ENCODE peak calls at places on chromosomes 1 and 21, in six cellular contexts. A, H, D, U, P and J are unnamed samples.

GRCh38 chr21:42590431-42591131 is 62.8 kb upstream of the PDE9A start:
- DNase-seq in A (no peak), H (no peak), D (no peak), U (no peak), P (no peak), J (peak)

GRCh38 chr1:193183019-193183643 is 3.3 kb downstream of the B3GALT2 start:
- DNase-seq in A (no peak), H (no peak), D (no peak), U (peak), P (no peak), J (peak)

GRCh38 chr1:192892934-192893333 is 84.1 kb downstream of the RGS2 start:
- DNase-seq in A (no peak), H (no peak), D (no peak), U (no peak), P (no peak), J (no peak)

GRCh38 chr1:1082239-1083180 is 8.4 kb upstream of the RNF223 start:
- DNase-seq in A (no peak), H (no peak), D (no peak), U (no peak), P (no peak), J (no peak)

GRCh38 chr1:168480997-168481396 is 62.8 kb downstream of the XCL2 start:
- DNase-seq in A (no peak), H (no peak), D (no peak), U (no peak), P (no peak), J (no peak)

GRCh38 chr1:67540733-67541125 is 110.5 kb upstream of the SERBP1 start:
- DNase-seq in A (no peak), H (no peak), D (no peak), U (no peak), P (no peak), J (no peak)

GRCh38 chr1:100624886-100625430 is 87.0 kb downstream of the GPR88 start:
- DNase-seq in A (no peak), H (no peak), D (no peak), U (no peak), P (no peak), J (no peak)

GRCh38 chr1:44628962-44629756 is 45.1 kb downstream of the TMEM53 start:
- DNase-seq in A (no peak), H (no peak), D (no peak), U (no peak), P (no peak), J (no peak)

GRCh38 chr1:230080834-230081233 is 13.8 kb downstream of the GALNT2 start:
- DNase-seq in A (no peak), H (no peak), D (no peak), U (no peak), P (no peak), J (no peak)

GRCh38 chr1:24415334-24415909 is at the start of gene NIPAL3:
- DNase-seq in A (peak), H (peak), D (peak), U (peak), P (peak), J (peak)

GRCh38 chr1:24414884-24415333 is 693 bp upstream of the NIPAL3 start:
- DNase-seq in A (no peak), H (no peak), D (no peak), U (no peak), P (no peak), J (no peak)

GRCh38 chr1:24417681-24418080 is 2.1 kb downstream of the NIPAL3 start:
- DNase-seq in A (no peak), H (no peak), D (no peak), U (no peak), P (no peak), J (no peak)

GRCh38 chr1:24416666-24417391 is 1.2 kb downstream of the NIPAL3 start:
- DNase-seq in A (peak), H (no peak), D (no peak), U (peak), P (no peak), J (peak)

DNA sequence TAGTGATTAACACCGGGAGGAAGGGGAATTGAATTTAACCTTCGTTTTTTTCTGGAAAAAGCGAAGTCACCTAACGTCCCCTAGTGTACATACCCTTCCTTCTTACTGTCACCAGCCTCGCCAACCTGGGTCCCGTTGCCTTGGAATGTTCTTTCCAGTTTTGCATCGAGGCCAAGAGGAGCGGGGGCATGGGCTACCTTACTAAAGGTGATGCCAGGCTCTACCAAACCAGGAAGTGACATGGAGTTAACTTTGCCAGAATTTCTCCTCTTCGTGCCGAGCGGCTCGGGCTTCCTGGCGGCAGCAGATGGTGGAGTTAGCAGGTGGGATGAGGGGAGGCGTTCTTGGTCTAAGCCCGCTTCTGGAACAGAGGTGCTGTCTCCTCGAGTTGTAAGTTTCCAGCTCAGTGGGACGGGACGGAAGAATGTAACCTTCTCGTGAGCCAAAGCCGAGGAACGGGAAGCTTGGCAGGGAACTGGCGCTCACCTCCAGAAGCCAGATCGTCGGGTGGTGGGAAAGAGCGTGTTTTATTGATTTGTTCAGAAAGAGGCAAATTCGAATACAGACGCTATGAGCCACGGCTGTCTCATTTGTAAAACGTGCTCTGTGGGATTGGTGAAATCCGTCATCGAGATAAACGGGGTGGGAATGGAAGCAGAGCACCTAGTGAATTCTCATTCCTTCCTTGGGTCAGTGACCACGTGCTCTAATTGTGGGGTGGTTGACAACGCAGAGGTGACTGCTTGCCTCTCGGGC is 486 bp downstream of the NIPAL3 start:
- DNase-seq in A (no peak), H (no peak), D (no peak), U (no peak), P (no peak), J (no peak)
- TF ChIP-seq CTCF in A (no peak), H (no peak), D (no peak), U (no peak), P (no peak), J (no peak)

GRCh38 chr1:37811027-37811655 is 3.1 kb upstream of the YRDC start:
- DNase-seq in A (no peak), H (peak), D (peak), U (peak), P (peak), J (peak)

GRCh38 chr1:37807220-37807554 is 403 bp upstream of the C1orf122 start:
- DNase-seq in A (no peak), H (no peak), D (no peak), U (no peak), P (no peak), J (no peak)

GRCh38 chr1:37807555-37808368 is at the start of the genes C1orf122 and YRDC:
- DNase-seq in A (peak), H (peak), D (peak), U (peak), P (peak), J (peak)

GRCh38 chr1:37809942-37810341 is 1.9 kb upstream of the YRDC start:
- DNase-seq in A (no peak), H (no peak), D (no peak), U (no peak), P (no peak), J (no peak)

DNA sequence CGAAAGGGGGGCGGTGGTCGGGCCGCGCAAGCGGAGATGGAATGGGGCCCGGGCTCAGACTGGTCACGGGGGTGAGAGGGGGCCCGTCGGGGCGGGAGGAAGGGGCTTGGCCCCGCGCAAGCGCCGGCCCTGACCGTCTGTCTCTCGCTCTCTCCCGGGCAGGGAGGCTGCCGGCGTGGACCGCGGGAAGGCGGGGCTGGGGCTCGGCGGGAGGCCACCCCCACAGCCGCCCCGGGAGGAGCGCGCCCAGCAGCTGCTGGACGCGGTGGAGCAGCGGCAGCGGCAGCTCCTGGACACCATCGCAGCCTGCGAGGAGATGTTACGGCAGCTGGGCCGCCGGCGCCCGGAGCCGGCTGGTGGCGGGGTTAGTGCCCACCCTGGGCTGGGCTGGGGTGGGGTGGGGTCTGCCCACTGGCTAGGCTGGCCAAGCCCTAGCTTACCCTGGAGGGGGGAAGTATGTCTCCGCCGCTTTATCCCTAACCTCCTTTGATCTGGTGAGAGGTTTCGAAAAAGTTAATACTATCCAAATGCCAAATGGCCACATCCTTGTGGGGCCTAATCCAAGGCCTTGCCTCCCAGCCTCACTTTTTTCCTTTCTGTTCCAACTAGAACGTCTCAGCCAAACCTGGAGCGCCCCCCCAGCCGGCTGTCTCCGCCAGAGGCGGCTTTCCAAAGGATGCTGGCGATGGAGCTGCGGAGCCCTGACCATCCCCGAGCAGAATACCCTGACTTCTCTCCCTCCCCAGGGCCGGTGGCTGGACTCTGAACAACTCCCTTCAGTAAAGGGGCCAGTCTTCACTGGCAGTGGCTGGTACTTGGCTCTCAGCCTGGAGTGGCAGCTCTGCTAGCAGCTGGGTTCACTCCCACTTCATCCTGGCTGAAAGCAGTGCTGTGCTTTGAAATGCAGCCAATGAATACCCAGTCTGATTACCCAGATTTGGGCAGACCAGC is 636 bp upstream of the YRDC start:
- DNase-seq in A (no peak), H (peak), D (peak), U (peak), P (peak), J (peak)
- TF ChIP-seq CTCF in A (no peak), H (no peak), D (no peak), U (no peak), P (no peak), J (no peak)

GRCh38 chr1:184974086-184974836 is at the start of gene NIBAN1:
- DNase-seq in A (no peak), H (peak), D (peak), U (peak), P (peak), J (peak)
- TF ChIP-seq CTCF in A (no peak), H (no peak), D (no peak), U (no peak), P (no peak), J (no peak)

GRCh38 chr1:62271932-62272728 is 47.1 kb downstream of the KANK4 start:
- DNase-seq in A (peak), H (no peak), D (no peak), U (no peak), P (no peak), J (peak)
- TF ChIP-seq CTCF in A (no peak), H (no peak), D (no peak), U (no peak), P (no peak), J (no peak)

DNA sequence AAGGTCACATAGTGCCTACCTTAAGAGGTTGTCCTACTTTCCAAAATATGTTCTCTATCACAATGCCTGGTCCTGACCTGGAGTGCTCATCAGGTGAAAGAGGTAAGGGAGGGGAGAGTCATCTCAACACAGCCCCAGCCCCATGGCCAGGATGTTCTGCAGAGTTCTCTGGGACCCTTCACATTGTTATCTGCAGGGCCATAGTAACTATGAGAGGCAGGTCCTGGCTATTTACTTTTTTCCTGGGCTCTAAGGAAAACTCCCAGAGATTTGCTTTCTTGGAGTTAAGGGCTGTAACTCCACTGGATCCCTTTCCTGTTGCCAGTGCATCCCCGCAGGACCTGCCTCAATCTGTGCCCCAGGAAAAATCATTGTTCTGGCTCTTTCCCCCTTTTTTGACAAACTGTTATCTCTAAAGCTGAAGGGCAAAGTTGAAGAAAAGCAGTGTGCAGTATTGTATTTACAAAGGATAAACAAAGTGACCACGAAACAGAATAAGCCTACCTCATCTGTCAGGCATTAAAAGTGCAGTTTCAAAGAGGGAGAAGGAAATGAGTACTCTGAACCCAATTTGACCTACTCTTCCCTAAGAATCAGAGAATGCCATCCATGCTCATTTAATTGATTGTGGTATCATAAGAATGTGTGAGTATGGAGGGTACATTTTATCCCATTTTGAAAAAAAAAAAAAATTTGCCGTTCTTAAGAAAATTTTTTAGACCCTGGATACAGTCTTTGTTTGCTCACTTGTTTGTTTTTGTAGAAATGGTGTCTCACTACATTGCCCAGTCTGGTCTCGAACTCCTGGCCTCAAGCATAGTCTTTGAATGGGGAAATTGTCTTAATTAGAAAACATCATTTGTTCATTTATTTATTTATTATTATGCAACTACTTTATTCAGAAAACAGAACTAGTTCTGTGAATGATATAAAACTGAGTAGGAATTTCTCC is 149.6 kb downstream of the RHOU start:
- DNase-seq in A (no peak), H (no peak), D (no peak), U (no peak), P (no peak), J (no peak)
- TF ChIP-seq CTCF in A (no peak), H (no peak), D (no peak), U (no peak), P (no peak), J (no peak)

DNA sequence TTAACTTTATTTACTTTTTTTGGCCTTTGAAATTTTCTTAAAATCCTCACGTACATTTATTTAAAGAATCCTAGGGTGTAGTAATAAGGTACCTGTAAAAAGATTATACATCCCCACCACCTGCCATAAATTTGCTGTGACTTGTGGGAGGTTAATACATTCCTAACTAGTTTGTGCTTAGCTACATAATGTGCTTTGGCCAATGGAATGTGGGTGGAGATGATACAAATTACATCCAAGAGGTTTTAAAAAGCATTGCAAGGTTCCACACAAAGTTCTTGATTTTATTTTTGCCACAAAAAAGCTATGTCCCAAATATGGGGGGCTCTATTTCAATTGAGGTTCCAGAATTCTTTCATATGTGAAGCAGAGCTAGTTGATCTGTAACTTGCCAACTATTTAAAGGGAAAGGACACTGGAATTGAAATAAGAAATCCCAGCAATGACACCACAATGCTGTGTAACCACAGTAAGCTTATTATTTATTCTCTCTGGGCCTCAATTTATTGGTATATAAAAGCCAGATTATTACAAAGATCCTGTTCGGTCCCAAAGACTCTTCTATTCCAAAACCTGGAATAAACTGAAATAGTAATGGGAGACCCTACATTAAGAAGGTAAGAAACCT is 15.7 kb downstream of the ASPM start:
- DNase-seq in A (no peak), H (no peak), D (no peak), U (no peak), P (no peak), J (no peak)
- TF ChIP-seq CTCF in A (no peak), H (no peak), D (no peak), U (no peak), P (no peak), J (no peak)

GRCh38 chr1:42691157-42691498 is 8.9 kb downstream of the YBX1 start:
- DNase-seq in A (no peak), H (no peak), D (no peak), U (no peak), P (no peak), J (no peak)
- TF ChIP-seq CTCF in A (no peak), H (no peak), D (no peak), U (no peak), P (no peak), J (no peak)